ENCODE peak calls at places on chromosomes 1 and 21, in six cellular contexts. One of them, this sample, is unnamed.

GRCh38 chr1:84141177-84142003 is 2.7 kb upstream of the PRKACB start:
- DNase-seq in IMR-90: peak
- DNase-seq in vagina: no peak
- DNase-seq in transverse colon: no peak
- DNase-seq in uterus: no peak
- DNase-seq in prostate gland: no peak
- DNase-seq in this sample: no peak

GRCh38 chr1:193062698-193063463 is 3.5 kb downstream of the RO60 start:
- DNase-seq in IMR-90: no peak
- DNase-seq in vagina: no peak
- DNase-seq in transverse colon: no peak
- DNase-seq in uterus: no peak
- DNase-seq in prostate gland: no peak
- DNase-seq in this sample: no peak

GRCh38 chr1:192530254-192530653 is 45.3 kb upstream of the RGS1 start:
- DNase-seq in IMR-90: peak
- DNase-seq in vagina: no peak
- DNase-seq in transverse colon: no peak
- DNase-seq in uterus: no peak
- DNase-seq in prostate gland: no peak
- DNase-seq in this sample: no peak

GRCh38 chr1:205656236-205656635 is 24.1 kb downstream of the SLC45A3 start:
- DNase-seq in IMR-90: peak
- DNase-seq in vagina: no peak
- DNase-seq in transverse colon: no peak
- DNase-seq in uterus: no peak
- DNase-seq in prostate gland: no peak
- DNase-seq in this sample: no peak

GRCh38 chr1:8740034-8740449 is 77.4 kb downstream of the RERE start:
- DNase-seq in IMR-90: peak
- DNase-seq in vagina: no peak
- DNase-seq in transverse colon: no peak
- DNase-seq in uterus: no peak
- DNase-seq in prostate gland: no peak
- DNase-seq in this sample: no peak

GRCh38 chr1:161962094-161962887 is 61.4 kb downstream of the OLFML2B start:
- DNase-seq in IMR-90: peak
- DNase-seq in vagina: no peak
- DNase-seq in transverse colon: no peak
- DNase-seq in uterus: no peak
- DNase-seq in prostate gland: no peak
- DNase-seq in this sample: no peak

GRCh38 chr1:160206421-160207117 is 1.4 kb downstream of the PEA15 start:
- DNase-seq in IMR-90: peak
- DNase-seq in vagina: no peak
- DNase-seq in transverse colon: no peak
- DNase-seq in uterus: no peak
- DNase-seq in prostate gland: no peak
- DNase-seq in this sample: no peak

GRCh38 chr1:8133657-8134430 is 107.7 kb upstream of the ERRFI1 start:
- DNase-seq in IMR-90: peak
- DNase-seq in vagina: no peak
- DNase-seq in transverse colon: peak
- DNase-seq in uterus: peak
- DNase-seq in prostate gland: peak
- DNase-seq in this sample: peak

GRCh38 chr1:116806671-116807070 is 52.4 kb downstream of the CD2 start:
- DNase-seq in IMR-90: no peak
- DNase-seq in vagina: no peak
- DNase-seq in transverse colon: no peak
- DNase-seq in uterus: no peak
- DNase-seq in prostate gland: no peak
- DNase-seq in this sample: no peak

GRCh38 chr1:205598841-205599666 is 32.8 kb downstream of the ELK4 start:
- DNase-seq in IMR-90: peak
- DNase-seq in vagina: no peak
- DNase-seq in transverse colon: peak
- DNase-seq in uterus: peak
- DNase-seq in prostate gland: no peak
- DNase-seq in this sample: peak

GRCh38 chr1:204046346-204046745 is 26.6 kb upstream of the SOX13 start:
- DNase-seq in IMR-90: no peak
- DNase-seq in vagina: no peak
- DNase-seq in transverse colon: no peak
- DNase-seq in uterus: no peak
- DNase-seq in prostate gland: no peak
- DNase-seq in this sample: no peak

GRCh38 chr21:38323721-38324591 is 67.2 kb downstream of the KCNJ15 start:
- DNase-seq in IMR-90: peak
- DNase-seq in vagina: no peak
- DNase-seq in transverse colon: no peak
- DNase-seq in uterus: no peak
- DNase-seq in prostate gland: peak
- DNase-seq in this sample: no peak

GRCh38 chr1:178938959-178939317 is 68.1 kb upstream of the ANGPTL1 start:
- DNase-seq in IMR-90: peak
- DNase-seq in vagina: no peak
- DNase-seq in transverse colon: peak
- DNase-seq in uterus: peak
- DNase-seq in prostate gland: peak
- DNase-seq in this sample: peak

GRCh38 chr1:222712253-222713090 is at the start of the genes AIDA and BROX:
- DNase-seq in IMR-90: peak
- DNase-seq in vagina: peak
- DNase-seq in transverse colon: peak
- DNase-seq in uterus: peak
- DNase-seq in prostate gland: peak
- DNase-seq in this sample: peak

GRCh38 chr1:117359560-117360289 is 7.5 kb upstream of the MAN1A2 start:
- DNase-seq in IMR-90: no peak
- DNase-seq in vagina: no peak
- DNase-seq in transverse colon: no peak
- DNase-seq in uterus: no peak
- DNase-seq in prostate gland: no peak
- DNase-seq in this sample: no peak

GRCh38 chr1:162562452-162562828 is 918 bp downstream of the UAP1 start:
- DNase-seq in IMR-90: peak
- DNase-seq in vagina: no peak
- DNase-seq in transverse colon: peak
- DNase-seq in uterus: no peak
- DNase-seq in prostate gland: peak
- DNase-seq in this sample: no peak

GRCh38 chr1:55284856-55285255 is 69.7 kb upstream of the USP24 start:
- DNase-seq in IMR-90: peak
- DNase-seq in vagina: no peak
- DNase-seq in transverse colon: no peak
- DNase-seq in uterus: peak
- DNase-seq in prostate gland: peak
- DNase-seq in this sample: peak

GRCh38 chr1:203690730-203691129 is 64.1 kb downstream of the ATP2B4 start:
- DNase-seq in IMR-90: no peak
- DNase-seq in vagina: no peak
- DNase-seq in transverse colon: no peak
- DNase-seq in uterus: no peak
- DNase-seq in prostate gland: no peak
- DNase-seq in this sample: no peak

GRCh38 chr1:15222653-15223303 is 24.2 kb upstream of the FHAD1 start:
- DNase-seq in IMR-90: no peak
- DNase-seq in vagina: no peak
- DNase-seq in transverse colon: no peak
- DNase-seq in uterus: no peak
- DNase-seq in prostate gland: no peak
- DNase-seq in this sample: no peak

DNA sequence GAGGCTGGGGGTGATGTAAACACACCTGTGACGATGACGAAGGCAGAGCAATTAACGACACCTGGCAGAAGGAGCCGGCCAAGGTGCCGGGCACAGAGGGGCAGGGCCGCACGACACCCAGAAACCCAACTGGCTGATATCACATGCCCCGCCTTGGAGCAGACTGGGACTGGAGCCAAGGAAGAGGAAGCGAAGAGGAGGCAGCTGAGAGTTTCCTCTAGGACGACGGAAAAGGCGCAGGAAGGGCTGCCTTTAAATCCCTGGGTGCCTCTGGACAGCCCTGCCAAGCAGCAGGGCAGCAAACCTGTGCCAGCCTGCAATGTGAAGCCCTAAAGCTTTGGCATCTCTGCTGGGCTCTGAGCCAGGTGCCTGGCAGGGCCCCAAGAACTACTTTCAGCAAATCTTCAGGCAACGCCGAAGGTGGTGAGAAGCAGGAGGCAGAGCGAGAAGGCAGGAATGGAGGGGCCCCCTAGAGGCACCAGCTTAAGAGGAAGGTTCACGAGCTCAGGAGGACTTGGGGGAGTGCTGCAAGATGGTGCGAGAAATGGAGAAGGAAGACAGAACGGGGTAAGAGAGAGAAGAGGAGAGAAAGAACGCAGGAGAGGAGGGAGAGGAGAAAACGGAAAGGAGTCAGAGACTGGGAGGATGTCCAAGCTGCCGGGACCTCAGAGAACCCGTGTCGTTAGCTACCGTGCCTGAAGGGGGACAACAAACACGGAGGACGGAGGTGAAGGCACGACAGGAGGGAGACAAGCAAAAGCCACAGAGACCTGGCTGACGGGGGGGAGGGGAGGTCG is 25.3 kb upstream of the PEF1 start:
- DNase-seq in IMR-90: peak
- DNase-seq in vagina: no peak
- DNase-seq in transverse colon: peak
- DNase-seq in uterus: peak
- DNase-seq in prostate gland: peak
- DNase-seq in this sample: peak
- TF ChIP-seq CTCF in IMR-90: no peak
- TF ChIP-seq CTCF in vagina: no peak
- TF ChIP-seq CTCF in transverse colon: peak
- TF ChIP-seq CTCF in uterus: no peak
- TF ChIP-seq CTCF in prostate gland: no peak
- TF ChIP-seq CTCF in this sample: no peak

DNA sequence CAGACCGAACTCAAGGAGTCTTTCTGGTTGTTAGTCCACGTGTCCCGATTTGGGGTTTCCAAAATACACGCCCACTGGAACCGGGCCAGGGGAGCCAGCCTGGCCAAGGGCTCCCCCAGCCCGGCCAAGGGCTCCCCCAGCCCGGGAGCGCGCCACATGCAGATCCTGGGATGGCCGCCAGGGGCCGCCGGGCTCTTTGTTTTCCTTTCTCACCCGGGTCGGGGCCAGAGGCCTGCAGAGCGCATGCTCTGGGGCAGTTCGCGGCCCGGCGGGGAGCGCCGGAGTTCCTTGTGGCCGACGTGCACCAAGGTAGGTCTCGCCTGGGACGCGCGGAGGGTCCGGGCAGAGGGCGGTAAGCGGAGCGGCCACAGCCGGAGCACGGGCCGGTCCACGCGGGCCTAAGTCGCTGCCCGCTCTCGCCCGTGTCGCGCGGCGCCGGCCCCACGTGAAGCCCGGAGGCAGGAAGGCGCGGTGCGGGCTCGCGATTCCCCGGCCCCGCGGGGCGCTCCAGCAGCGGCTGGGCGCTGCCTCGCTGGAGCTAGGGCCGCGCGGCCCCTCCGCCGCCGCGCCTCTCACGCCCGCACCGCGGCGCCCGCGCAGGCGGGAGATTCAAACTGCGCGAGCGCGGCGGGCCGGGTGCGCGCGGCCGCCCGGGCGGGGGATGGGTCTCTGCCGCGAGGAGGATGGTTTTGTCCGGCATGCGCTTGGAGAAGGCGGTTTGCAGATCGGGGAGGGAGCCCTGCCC is 12.3 kb downstream of the RCC1 start:
- DNase-seq in IMR-90: peak
- DNase-seq in vagina: peak
- DNase-seq in transverse colon: peak
- DNase-seq in uterus: peak
- DNase-seq in prostate gland: peak
- DNase-seq in this sample: peak
- TF ChIP-seq POLR2A in IMR-90: no peak
- TF ChIP-seq POLR2A in vagina: no peak
- TF ChIP-seq POLR2A in transverse colon: peak
- TF ChIP-seq POLR2A in uterus: peak
- TF ChIP-seq POLR2A in prostate gland: peak
- TF ChIP-seq POLR2A in this sample: peak

GRCh38 chr1:236091933-236092318 is 27.0 kb upstream of the NID1 start:
- DNase-seq in IMR-90: no peak
- DNase-seq in vagina: no peak
- DNase-seq in transverse colon: no peak
- DNase-seq in uterus: no peak
- DNase-seq in prostate gland: no peak
- DNase-seq in this sample: no peak
- H3K27ac ChIP-seq in IMR-90: no peak
- H3K27ac ChIP-seq in vagina: no peak
- H3K27ac ChIP-seq in transverse colon: no peak
- H3K27ac ChIP-seq in uterus: no peak
- H3K27ac ChIP-seq in prostate gland: no peak
- H3K27ac ChIP-seq in this sample: no peak

GRCh38 chr1:172612478-172612877 is 46.4 kb upstream of the FASLG start:
- DNase-seq in IMR-90: no peak
- DNase-seq in vagina: no peak
- DNase-seq in transverse colon: no peak
- DNase-seq in uterus: no peak
- DNase-seq in prostate gland: no peak
- DNase-seq in this sample: no peak
- TF ChIP-seq CTCF in IMR-90: no peak
- TF ChIP-seq CTCF in vagina: no peak
- TF ChIP-seq CTCF in transverse colon: no peak
- TF ChIP-seq CTCF in uterus: no peak
- TF ChIP-seq CTCF in prostate gland: no peak
- TF ChIP-seq CTCF in this sample: no peak

GRCh38 chr21:31560479-31560878 is 99.0 kb upstream of the SOD1 start:
- DNase-seq in IMR-90: no peak
- DNase-seq in vagina: no peak
- DNase-seq in transverse colon: no peak
- DNase-seq in uterus: no peak
- DNase-seq in prostate gland: no peak
- DNase-seq in this sample: no peak

GRCh38 chr21:31559368-31560119 is 99.9 kb upstream of the SOD1 start:
- DNase-seq in IMR-90: peak
- DNase-seq in vagina: peak
- DNase-seq in transverse colon: peak
- DNase-seq in uterus: peak
- DNase-seq in prostate gland: peak
- DNase-seq in this sample: peak

GRCh38 chr21:31557956-31558838 is 101.3 kb upstream of the SOD1 start:
- DNase-seq in IMR-90: no peak
- DNase-seq in vagina: no peak
- DNase-seq in transverse colon: peak
- DNase-seq in uterus: peak
- DNase-seq in prostate gland: peak
- DNase-seq in this sample: peak

GRCh38 chr21:31557421-31557955 is 102.0 kb upstream of the SOD1 start:
- DNase-seq in IMR-90: no peak
- DNase-seq in vagina: no peak
- DNase-seq in transverse colon: no peak
- DNase-seq in uterus: no peak
- DNase-seq in prostate gland: no peak
- DNase-seq in this sample: peak

GRCh38 chr21:31558839-31559367 is 100.6 kb upstream of the SOD1 start:
- DNase-seq in IMR-90: peak
- DNase-seq in vagina: peak
- DNase-seq in transverse colon: peak
- DNase-seq in uterus: peak
- DNase-seq in prostate gland: peak
- DNase-seq in this sample: peak
- TF ChIP-seq POLR2A in IMR-90: no peak
- TF ChIP-seq POLR2A in vagina: no peak
- TF ChIP-seq POLR2A in transverse colon: no peak
- TF ChIP-seq POLR2A in uterus: no peak
- TF ChIP-seq POLR2A in prostate gland: no peak
- TF ChIP-seq POLR2A in this sample: no peak